ENCODE peak calls at places on chromosomes 16 and 17, in four cellular contexts. N is HepG2, R is K562, W is GM12878. E is an unnamed sample.

GRCh38 chr16:87971933-87972332 is 20.7 kb downstream of the BANP start:
- DNase-seq in N (no peak), R (no peak), W (no peak), E (no peak)

GRCh38 chr16:78638371-78638770 is 538.9 kb downstream of the WWOX start:
- DNase-seq in N (no peak), R (no peak), W (no peak), E (no peak)

GRCh38 chr16:15592324-15592723 is 50.6 kb downstream of the MARF1 start:
- DNase-seq in N (no peak), R (no peak), W (no peak), E (no peak)

GRCh38 chr16:23155445-23156049 is 6.3 kb upstream of the USP31 start:
- DNase-seq in N (no peak), R (no peak), W (no peak), E (peak)

GRCh38 chr17:14427914-14428639 is 127.2 kb downstream of the HS3ST3B1 start:
- DNase-seq in N (no peak), R (no peak), W (peak), E (no peak)

GRCh38 chr17:57909548-57909947 is 45.7 kb downstream of the CUEDC1 start:
- DNase-seq in N (no peak), R (no peak), W (no peak), E (no peak)

GRCh38 chr17:927611-928461 is 51.7 kb downstream of the NXN start:
- DNase-seq in N (no peak), R (no peak), W (no peak), E (peak)

GRCh38 chr17:41555105-41555887 is 16.6 kb downstream of the KRT9 start:
- DNase-seq in N (no peak), R (no peak), W (no peak), E (no peak)

GRCh38 chr16:47774661-47775060 is 313.5 kb downstream of the PHKB start:
- DNase-seq in N (peak), R (no peak), W (no peak), E (peak)

GRCh38 chr16:56332464-56333079 is 92.8 kb downstream of the AMFR start:
- DNase-seq in N (peak), R (peak), W (no peak), E (peak)

GRCh38 chr16:56950881-56951771 is 10.6 kb upstream of the CETP start:
- DNase-seq in N (peak), R (peak), W (no peak), E (peak)

GRCh38 chr16:6375471-6376075 is 957.1 kb upstream of the RBFOX1 start:
- DNase-seq in N (no peak), R (no peak), W (no peak), E (no peak)

GRCh38 chr16:15434425-15435215 is at the start of gene BMERB1:
- DNase-seq in N (no peak), R (no peak), W (no peak), E (peak)

GRCh38 chr16:19888834-19889233 is 4.2 kb upstream of the GPRC5B start:
- DNase-seq in N (no peak), R (no peak), W (no peak), E (no peak)
- TF ChIP-seq CHD4 in N (no peak), R (no peak), W (no peak), E (no peak)

DNA sequence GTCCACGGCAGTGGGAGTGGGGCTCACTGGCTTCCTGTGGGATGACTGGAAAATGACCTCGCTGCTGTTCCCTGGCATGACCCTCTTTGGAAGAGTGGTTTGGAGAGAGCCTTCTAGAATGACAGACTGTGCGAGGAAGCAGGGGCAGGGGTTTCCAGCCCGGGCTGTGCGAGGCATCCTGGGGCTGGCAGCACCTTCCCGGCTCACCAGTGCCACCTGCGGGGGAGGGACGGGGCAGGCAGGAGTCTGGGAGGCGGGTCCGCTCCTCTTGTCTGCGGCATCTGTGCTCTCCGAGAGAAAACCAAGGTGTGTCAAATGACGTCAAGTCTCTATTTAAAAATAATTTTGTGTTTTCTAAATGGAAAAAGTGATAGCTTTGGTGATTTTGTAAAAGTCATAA is 7.8 kb upstream of the RNF213 start:
- DNase-seq in N (no peak), R (no peak), W (no peak), E (peak)
- TF ChIP-seq CHD4 in N (no peak), R (no peak), W (no peak), E (no peak)

GRCh38 chr17:82859431-82860403 is 19.9 kb upstream of the ZNF750 start:
- DNase-seq in N (peak), R (peak), W (peak), E (peak)
- TF ChIP-seq CHD4 in N (no peak), R (no peak), W (no peak), E (no peak)

DNA sequence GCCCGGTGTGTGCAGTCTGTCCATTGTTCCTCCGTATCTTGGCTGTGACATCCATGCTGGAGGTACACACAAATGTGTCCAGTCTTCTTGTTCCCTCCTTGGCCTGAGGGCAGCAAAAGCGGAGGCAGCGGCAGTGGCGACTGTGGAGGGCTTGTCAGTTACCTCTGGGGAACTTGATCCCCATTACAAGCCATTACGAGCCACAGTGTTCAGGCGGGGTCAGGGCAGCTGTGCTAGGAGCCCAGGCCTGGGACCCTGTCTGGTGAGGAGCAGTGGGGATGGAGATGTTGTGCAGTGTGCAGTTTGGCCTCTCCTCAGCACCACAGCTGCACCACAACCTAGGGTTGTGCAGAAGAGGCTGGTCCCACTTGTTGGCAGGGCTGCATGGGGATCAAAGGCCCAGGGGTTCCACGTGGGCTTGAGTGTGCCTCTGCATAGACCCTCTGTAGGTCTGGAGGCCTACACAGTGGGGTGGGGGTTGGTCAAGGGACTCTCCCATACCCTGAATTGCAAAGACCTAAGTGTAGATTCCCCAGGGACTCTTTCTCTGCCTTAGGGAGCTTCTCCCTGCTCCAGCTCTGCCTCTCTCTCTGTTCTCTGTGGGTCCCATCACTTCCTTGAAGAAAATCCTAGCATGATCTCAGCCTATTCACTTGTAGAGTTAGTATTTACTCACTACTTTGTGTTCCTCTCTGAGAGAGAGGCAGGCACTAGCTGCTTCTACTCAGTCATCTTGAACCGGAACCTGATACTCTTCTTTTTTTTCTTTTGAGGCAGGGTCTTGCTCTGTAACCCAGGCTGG is 58.8 kb downstream of the SLFN11 start:
- DNase-seq in N (no peak), R (no peak), W (no peak), E (no peak)
- TF ChIP-seq CHD4 in N (no peak), R (no peak), W (no peak), E (no peak)

DNA sequence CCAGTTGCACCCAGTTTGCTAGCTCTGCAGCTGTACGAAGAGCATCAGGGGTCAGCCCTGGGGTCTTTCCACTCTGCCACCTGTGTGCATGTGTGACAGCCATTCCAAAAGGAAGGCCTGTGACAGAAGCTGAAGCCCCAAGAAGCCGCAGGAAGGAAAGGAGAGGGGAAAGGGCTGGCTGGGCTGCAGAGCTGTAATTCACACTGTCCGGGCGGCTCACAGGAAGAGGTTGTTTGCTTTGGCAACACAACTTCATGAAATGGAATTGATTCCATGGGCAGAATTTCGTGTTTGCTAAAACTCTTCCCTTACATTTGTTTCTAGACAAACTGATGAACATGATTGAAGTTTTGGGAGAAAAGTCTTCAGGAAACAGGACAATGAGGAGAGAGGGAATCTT is 14.8 kb downstream of the TMEM204 start:
- DNase-seq in N (no peak), R (no peak), W (no peak), E (no peak)
- TF ChIP-seq CHD4 in N (no peak), R (no peak), W (no peak), E (no peak)

GRCh38 chr16:29978564-29979270 is 5.0 kb downstream of the TAOK2 start:
- DNase-seq in N (no peak), R (no peak), W (no peak), E (no peak)

GRCh38 chr16:29978081-29978480 is 4.4 kb downstream of the TAOK2 start:
- DNase-seq in N (no peak), R (no peak), W (no peak), E (no peak)

GRCh38 chr16:29975811-29976511 is 2.3 kb downstream of the TAOK2 start:
- DNase-seq in N (no peak), R (no peak), W (no peak), E (no peak)

GRCh38 chr16:29975134-29975538 is 1.5 kb downstream of the TAOK2 start:
- DNase-seq in N (no peak), R (no peak), W (no peak), E (no peak)

GRCh38 chr16:29977063-29977462 is 3.4 kb downstream of the TAOK2 start:
- DNase-seq in N (no peak), R (no peak), W (no peak), E (no peak)
- TF ChIP-seq CHD4 in N (no peak), R (no peak), W (no peak), E (no peak)

GRCh38 chr17:3213587-3213986 is 6.1 kb downstream of the OR1A1 start:
- DNase-seq in N (no peak), R (no peak), W (no peak), E (no peak)
- TF ChIP-seq CHD4 in N (no peak), R (no peak), W (no peak), E (no peak)

GRCh38 chr16:85733155-85733838 is 17.6 kb downstream of the C16orf74 start:
- DNase-seq in N (no peak), R (no peak), W (no peak), E (peak)

GRCh38 chr16:85728879-85729278 is 22.0 kb downstream of the C16orf74 start:
- DNase-seq in N (no peak), R (no peak), W (no peak), E (no peak)

GRCh38 chr16:85729907-85730465 is 20.9 kb downstream of the C16orf74 start:
- DNase-seq in N (no peak), R (no peak), W (no peak), E (no peak)

GRCh38 chr16:85729452-85729851 is 21.4 kb downstream of the C16orf74 start:
- DNase-seq in N (no peak), R (no peak), W (no peak), E (no peak)

DNA sequence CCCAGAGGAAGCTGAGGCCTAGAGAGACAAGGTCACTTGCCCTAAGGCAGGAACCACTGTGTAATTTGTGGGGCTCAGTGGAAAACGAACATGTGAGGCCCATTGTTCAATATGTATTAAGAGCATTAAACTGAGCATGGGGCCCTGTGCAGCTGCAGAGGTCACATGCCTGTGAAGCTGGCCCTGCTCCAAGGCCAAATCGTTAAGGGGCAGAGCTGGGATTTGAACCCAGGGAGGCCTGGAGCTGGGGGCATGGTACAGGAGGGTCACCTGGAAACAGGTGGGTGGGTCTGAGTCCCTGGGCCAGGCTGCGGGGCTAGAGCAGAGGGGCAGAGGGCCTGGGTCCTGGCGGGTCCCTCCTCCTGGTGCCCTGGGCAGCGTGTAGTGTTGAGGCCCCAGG is 19.7 kb downstream of the C16orf74 start:
- DNase-seq in N (no peak), R (no peak), W (no peak), E (no peak)
- TF ChIP-seq CHD4 in N (no peak), R (no peak), W (no peak), E (no peak)

DNA sequence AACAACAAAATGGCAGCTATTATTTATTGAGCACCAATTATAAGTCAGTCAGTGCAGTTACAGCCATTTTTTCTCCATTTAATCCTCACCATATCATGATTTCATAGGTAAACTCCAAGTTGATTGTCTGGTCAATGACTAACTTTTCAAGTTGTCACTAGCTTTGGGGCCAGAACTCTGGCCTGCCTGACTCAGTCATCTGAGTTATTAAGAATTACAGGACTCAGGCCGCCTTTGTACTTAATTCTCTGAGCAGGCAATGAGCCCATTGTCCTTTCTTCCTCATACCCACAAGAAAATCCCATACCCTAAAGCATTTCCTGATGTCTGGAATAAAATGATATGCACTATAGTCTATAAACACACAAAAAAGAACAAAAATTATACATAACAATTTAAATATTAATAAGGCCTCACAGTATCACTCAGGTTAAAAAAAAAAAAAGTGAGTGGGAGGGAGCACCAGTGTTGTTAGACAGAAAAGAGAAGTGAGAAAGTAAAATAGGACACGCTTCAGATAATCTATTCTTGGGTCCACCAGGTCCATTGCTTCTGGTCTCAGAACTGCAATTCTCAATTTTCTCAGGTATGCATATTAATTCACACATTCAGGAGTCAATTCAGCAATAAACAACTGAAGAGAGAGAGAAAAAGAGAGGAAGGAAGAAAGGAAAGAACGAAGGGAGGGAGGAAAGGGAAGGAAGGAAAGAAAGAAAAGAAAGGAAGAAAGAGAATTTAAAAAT is 70.2 kb downstream of the SPAG9 start:
- DNase-seq in N (no peak), R (no peak), W (peak), E (no peak)
- TF ChIP-seq CHD4 in N (no peak), R (no peak), W (no peak), E (no peak)

DNA sequence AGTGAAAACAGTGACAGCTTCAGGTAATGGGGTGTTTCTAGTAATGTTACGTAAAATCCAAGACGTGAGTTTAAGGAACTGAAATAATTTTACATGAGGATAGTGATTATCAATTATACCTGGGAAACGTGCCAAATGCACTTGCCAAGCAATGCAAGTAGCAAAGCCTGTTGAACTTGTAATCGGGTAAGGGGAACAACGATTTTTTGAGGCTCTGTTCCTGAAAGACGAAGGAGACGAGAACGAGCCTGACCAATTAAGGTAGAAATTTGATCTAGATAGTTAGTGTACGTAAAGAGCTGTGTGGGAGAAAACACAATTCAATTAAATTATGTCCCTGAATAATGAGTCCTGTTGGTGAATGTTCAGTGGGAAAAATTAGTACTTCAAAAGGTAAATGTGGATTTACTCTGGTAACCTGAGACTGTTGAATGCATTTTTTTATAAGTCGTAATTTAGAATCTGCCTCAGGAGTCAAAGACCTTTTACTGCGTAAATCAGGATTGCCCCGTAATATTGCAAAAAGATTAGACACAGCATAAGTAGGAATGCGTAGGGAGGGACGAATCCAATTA is 17.7 kb upstream of the KCTD5 start:
- DNase-seq in N (no peak), R (no peak), W (no peak), E (no peak)
- TF ChIP-seq CHD4 in N (no peak), R (no peak), W (no peak), E (no peak)

E was measured in A549.